ENCODE peak calls at places on chromosome 7, in eight cellular contexts. D is kidney; L is CD4-positive, CD25-positive, alpha-beta regulatory T cell; Q is AG04450; T is psoas muscle; R is left lung; N is stomach; P is neuronal stem cell. U is an unnamed sample. For H3K9me3, the result is how much of the 10 kb centered on the place peaks cover.

GRCh38 chr7:138880881-138881577 is 83.0 kb upstream of the ATP6V0A4 start:
- DNase-seq in D (no peak), L (no peak), Q (no peak), T (peak), R (no peak), N (peak), P (no peak), U (no peak)

GRCh38 chr7:131489196-131489595 is 67.2 kb downstream of the PODXL start:
- DNase-seq in D (no peak), L (no peak), Q (no peak), T (no peak), R (no peak), N (no peak), P (no peak), U (no peak)

GRCh38 chr7:43721193-43721806 is 8.0 kb downstream of the COA1 start:
- DNase-seq in D (no peak), L (peak), Q (no peak), T (no peak), R (no peak), N (no peak), P (peak), U (peak)

GRCh38 chr7:107993879-107994278 is 9.1 kb downstream of the LAMB1 start:
- DNase-seq in D (no peak), L (no peak), Q (no peak), T (no peak), R (no peak), N (no peak), P (no peak), U (no peak)

GRCh38 chr7:144835166-144835611 is 664 bp downstream of the TPK1 start:
- DNase-seq in D (peak), L (peak), Q (no peak), T (peak), R (peak), N (peak), P (no peak), U (no peak)

GRCh38 chr7:65285906-65286864 is 87.5 kb upstream of the ZNF92 start:
- DNase-seq in D (no peak), L (no peak), Q (no peak), T (no peak), R (no peak), N (no peak), P (no peak), U (no peak)

GRCh38 chr7:16345979-16346958 is 75.1 kb downstream of the CRPPA start:
- DNase-seq in D (no peak), L (no peak), Q (peak), T (no peak), R (no peak), N (no peak), P (no peak), U (no peak)

GRCh38 chr7:13829914-13830603 is 159.4 kb downstream of the ETV1 start:
- DNase-seq in D (no peak), L (no peak), Q (peak), T (no peak), R (no peak), N (no peak), P (no peak), U (no peak)

GRCh38 chr7:44145419-44145968 is 4.4 kb upstream of the MYL7 start:
- DNase-seq in D (peak), L (peak), Q (no peak), T (no peak), R (peak), N (no peak), P (peak), U (peak)

GRCh38 chr7:50369408-50370026 is 65.0 kb downstream of the IKZF1 start:
- DNase-seq in D (no peak), L (peak), Q (no peak), T (no peak), R (no peak), N (no peak), P (peak), U (peak)

GRCh38 chr7:112596260-112596659 is 115.5 kb downstream of the LSMEM1 start:
- DNase-seq in D (no peak), L (no peak), Q (no peak), T (no peak), R (no peak), N (no peak), P (no peak), U (no peak)

GRCh38 chr7:44196450-44196872 is 4.3 kb upstream of the YKT6 start:
- DNase-seq in D (no peak), L (peak), Q (no peak), T (no peak), R (no peak), N (no peak), P (peak), U (peak)

GRCh38 chr7:94436018-94436604 is 41.4 kb downstream of the COL1A2 start:
- DNase-seq in D (no peak), L (peak), Q (no peak), T (peak), R (no peak), N (peak), P (peak), U (no peak)

GRCh38 chr7:27180431-27181175 is 4.4 kb downstream of the HOXA11 start:
- DNase-seq in D (peak), L (no peak), Q (no peak), T (no peak), R (peak), N (no peak), P (no peak), U (no peak)

GRCh38 chr7:29196191-29196590 is 1.6 kb downstream of the CHN2 start:
- DNase-seq in D (no peak), L (peak), Q (no peak), T (no peak), R (no peak), N (no peak), P (no peak), U (no peak)

GRCh38 chr7:26449175-26450165 is 157.8 kb downstream of the SNX10 start:
- DNase-seq in D (no peak), L (no peak), Q (no peak), T (no peak), R (no peak), N (no peak), P (no peak), U (no peak)

GRCh38 chr7:90752051-90752450 is 155.9 kb downstream of the CDK14 start:
- DNase-seq in D (no peak), L (no peak), Q (no peak), T (no peak), R (no peak), N (no peak), P (no peak), U (no peak)

GRCh38 chr7:19852192-19852591 is 78.8 kb upstream of the TMEM196 start:
- DNase-seq in D (no peak), L (no peak), Q (no peak), T (no peak), R (no peak), N (no peak), P (no peak), U (no peak)

GRCh38 chr7:44257618-44258422 is 57.0 kb downstream of the YKT6 start:
- DNase-seq in D (peak), L (peak), Q (peak), T (peak), R (peak), N (peak), P (no peak), U (peak)

GRCh38 chr7:14219125-14219524 is 229.7 kb upstream of the ETV1 start:
- DNase-seq in D (no peak), L (no peak), Q (no peak), T (no peak), R (no peak), N (no peak), P (no peak), U (no peak)

GRCh38 chr7:96303686-96304443 is 18.0 kb downstream of the SLC25A13 start:
- DNase-seq in D (no peak), L (peak), Q (no peak), T (no peak), R (no peak), N (no peak), P (no peak), U (no peak)

GRCh38 chr7:143519411-143520131 is 41.9 kb downstream of the TAS2R41 start:
- DNase-seq in D (no peak), L (no peak), Q (peak), T (peak), R (no peak), N (no peak), P (no peak), U (no peak)

GRCh38 chr7:143407296-143408246 is 1.1 kb downstream of the EPHA1 start:
- DNase-seq in D (no peak), L (peak), Q (no peak), T (no peak), R (no peak), N (no peak), P (no peak), U (peak)

GRCh38 chr7:17401806-17402627 is 103.6 kb downstream of the AHR start:
- DNase-seq in D (no peak), L (peak), Q (no peak), T (no peak), R (no peak), N (no peak), P (no peak), U (no peak)
- H3K9me3 ChIP-seq in D (under half), L (under half), Q (under half), T (under half), R (under half), N (under half), P (under half), U (under half)

GRCh38 chr7:32518534-32519140 is 23.3 kb downstream of the AVL9 start:
- DNase-seq in D (no peak), L (peak), Q (no peak), T (no peak), R (no peak), N (no peak), P (peak), U (no peak)
- H3K9me3 ChIP-seq in D (under half), L (under half), Q (under half), T (under half), R (under half), N (under half), P (half or more), U (under half)

DNA sequence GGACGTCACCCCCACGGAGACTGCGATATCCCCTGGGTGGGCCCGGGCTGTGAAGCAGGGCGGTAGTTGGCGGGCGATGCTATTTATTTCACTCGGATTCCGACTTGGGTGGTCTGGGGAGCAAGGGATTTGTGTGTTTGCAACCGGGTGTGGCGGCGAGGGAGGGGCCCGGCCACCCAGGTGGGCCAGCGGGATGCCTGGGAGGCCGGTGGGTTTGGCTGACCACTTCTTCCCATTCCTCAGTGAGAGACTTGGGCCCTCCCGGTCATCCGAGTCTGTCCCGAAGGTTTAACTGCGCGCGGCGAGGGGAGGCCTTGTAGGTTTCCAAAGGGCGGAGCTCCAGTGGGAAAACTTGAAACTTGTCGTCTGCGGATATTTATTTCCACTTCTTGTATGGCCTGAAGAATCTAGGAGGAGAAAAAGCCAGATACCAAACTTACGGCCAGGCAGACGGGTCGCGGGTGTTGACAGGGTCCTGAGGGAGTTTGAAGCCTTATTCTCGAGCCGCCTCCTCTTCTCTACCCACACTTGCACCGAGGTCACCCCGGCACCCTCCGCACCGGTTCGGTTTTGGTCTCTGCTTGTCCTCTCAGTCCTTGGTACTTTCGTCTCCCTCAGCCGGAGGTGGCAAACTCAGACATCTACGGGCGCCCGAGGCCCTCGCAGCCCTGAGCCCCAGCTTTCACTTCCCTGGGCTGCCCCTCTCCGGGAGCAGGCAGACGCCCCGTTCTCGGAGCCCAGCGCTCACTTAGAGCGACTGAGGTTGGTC is 17.9 kb downstream of the ZNF316 start:
- DNase-seq in D (peak), L (no peak), Q (no peak), T (no peak), R (peak), N (no peak), P (no peak), U (no peak)
- H3K9me3 ChIP-seq in D (under half), L (under half), Q (half or more), T (under half), R (under half), N (under half), P (under half), U (under half)

GRCh38 chr7:122300607-122301079 is 3.9 kb downstream of the FEZF1 start:
- DNase-seq in D (no peak), L (no peak), Q (no peak), T (no peak), R (no peak), N (no peak), P (no peak), U (no peak)
- H3K9me3 ChIP-seq in D (under half), L (under half), Q (under half), T (under half), R (under half), N (under half), P (under half), U (under half)

DNA sequence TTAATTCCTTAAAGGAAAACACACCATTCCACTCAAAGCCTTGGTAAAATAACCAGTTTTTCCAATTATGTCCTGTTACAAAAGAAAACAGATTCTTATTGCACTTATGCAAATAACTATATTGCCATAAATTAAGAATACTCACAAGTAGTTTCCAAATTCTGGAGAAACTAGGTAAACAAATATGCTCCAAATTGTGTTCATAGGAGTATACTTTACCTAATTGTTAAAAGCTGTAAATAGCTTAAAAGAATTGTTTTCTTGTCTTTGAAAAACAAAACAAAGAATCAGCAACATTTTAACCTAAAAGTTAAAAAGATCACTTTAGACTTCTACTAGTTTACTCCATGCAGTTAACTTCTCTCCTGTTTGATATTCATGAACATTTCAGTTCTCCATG is 38.9 kb upstream of the LRGUK start:
- DNase-seq in D (no peak), L (no peak), Q (no peak), T (no peak), R (no peak), N (no peak), P (no peak), U (no peak)
- H3K9me3 ChIP-seq in D (under half), L (under half), Q (under half), T (under half), R (under half), N (under half), P (under half), U (under half)

DNA sequence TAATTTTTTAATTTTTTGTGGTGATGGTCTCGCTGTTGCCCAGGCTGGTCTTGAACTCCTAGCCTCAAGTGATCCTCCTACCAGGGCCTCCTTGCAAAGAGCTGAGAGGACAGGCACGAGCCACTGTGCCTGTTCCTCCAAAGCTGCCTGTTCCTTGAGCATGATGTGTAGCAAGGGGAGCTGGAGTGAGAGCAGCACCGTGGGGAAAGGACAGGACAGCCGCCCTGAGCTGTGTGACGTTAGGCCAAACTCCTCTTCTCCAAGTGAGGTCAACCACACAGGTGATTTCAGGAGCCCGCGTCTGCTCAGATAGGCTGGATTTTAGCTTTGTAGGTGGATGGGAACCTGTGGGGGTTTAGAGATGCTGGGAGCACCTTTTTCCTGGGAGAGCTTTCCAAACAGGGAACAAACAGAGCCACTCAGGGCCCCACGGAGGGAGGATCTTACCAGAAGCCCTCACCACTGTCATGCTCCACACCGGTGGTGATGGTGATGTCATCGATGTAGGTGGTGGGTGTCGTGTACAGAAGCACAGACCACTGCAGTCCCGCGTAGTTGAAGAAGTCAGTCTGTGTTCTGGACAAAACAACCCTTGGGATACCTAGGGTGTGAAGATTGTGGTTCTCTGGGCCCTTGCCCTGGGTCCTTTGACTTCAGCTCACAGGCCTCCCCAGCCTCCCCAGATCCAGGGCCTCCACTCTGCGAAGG is 44.8 kb upstream of the ZNF479 start:
- DNase-seq in D (no peak), L (no peak), Q (no peak), T (no peak), R (no peak), N (no peak), P (no peak), U (no peak)
- H3K9me3 ChIP-seq in D (under half), L (under half), Q (half or more), T (under half), R (under half), N (under half), P (under half), U (under half)

GRCh38 chr7:78345979-78346378 is 547.4 kb downstream of the PHTF2 start:
- DNase-seq in D (no peak), L (no peak), Q (no peak), T (no peak), R (peak), N (peak), P (no peak), U (no peak)

GRCh38 chr7:78350926-78351325 is 552.4 kb downstream of the PHTF2 start:
- DNase-seq in D (no peak), L (no peak), Q (no peak), T (no peak), R (no peak), N (no peak), P (no peak), U (no peak)

GRCh38 chr7:78345293-78345692 is 546.7 kb downstream of the PHTF2 start:
- DNase-seq in D (peak), L (no peak), Q (no peak), T (no peak), R (no peak), N (no peak), P (no peak), U (no peak)

DNA sequence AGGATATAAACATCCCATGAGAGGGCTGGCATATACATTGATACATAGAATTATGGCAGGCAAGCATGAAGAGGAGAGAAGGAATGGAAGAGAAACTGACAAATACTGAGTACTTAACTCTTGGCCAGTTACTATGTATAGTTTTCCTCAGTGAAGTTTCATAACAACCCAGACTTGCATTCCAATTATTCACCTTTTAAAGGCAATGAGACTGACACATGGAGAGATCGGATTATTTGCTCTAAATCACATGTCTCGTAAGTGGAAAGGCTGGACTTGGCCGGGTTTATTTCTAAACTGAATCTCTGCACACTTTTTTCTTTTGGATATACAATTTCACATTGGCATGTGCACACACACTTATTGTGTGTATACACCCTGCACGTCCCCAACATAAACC is 548.3 kb downstream of the PHTF2 start:
- DNase-seq in D (no peak), L (no peak), Q (no peak), T (no peak), R (no peak), N (no peak), P (no peak), U (no peak)
- H3K9me3 ChIP-seq in D (under half), L (under half), Q (under half), T (under half), R (under half), N (under half), P (under half), U (under half)